ENCODE peak calls at places on chromosomes 12 and 14, in four cellular contexts. W, M, L and Z are unnamed samples.
A peak's percentile ranks its signal among the peaks of the same experiment; 100 is the strongest.

GRCh38 chr14:52413729-52414453 is 99.8 kb downstream of the PTGER2 start:
- DNase-seq in W (peak; percentile 78), L (peak; percentile 55), M (peak; percentile 66), Z (peak; percentile 91)

GRCh38 chr12:15910468-15910863 is 666 bp upstream of the DERA start:
- DNase-seq in L (no peak), M (no peak), W (no peak), Z (no peak)

GRCh38 chr14:104262515-104263514 is 124.4 kb downstream of the KIF26A start:
- DNase-seq in W (no peak), L (no peak), M (no peak), Z (no peak)

GRCh38 chr12:57740656-57741412 is 2.3 kb upstream of the AGAP2 start:
- DNase-seq in L (no peak), M (no peak), W (no peak), Z (no peak)

GRCh38 chr12:109779382-109779781 is 53.8 kb downstream of the TRPV4 start:
- DNase-seq in W (no peak), L (no peak), M (no peak), Z (no peak)

GRCh38 chr12:40312982-40313576 is 88.3 kb downstream of the LRRK2 start:
- DNase-seq in W (peak; percentile 40), L (peak; percentile 74), M (peak; percentile 13), Z (peak; percentile 53)

GRCh38 chr12:67484788-67485480 is 163.6 kb upstream of the DYRK2 start:
- DNase-seq in L (no peak), M (no peak), W (no peak), Z (no peak)

GRCh38 chr12:68904351-68904982 is 28.5 kb downstream of the CPM start:
- DNase-seq in M (peak; percentile 24), L (no peak), W (peak; percentile 61), Z (peak; percentile 63)

GRCh38 chr14:104094709-104095425 is 9.4 kb downstream of the ASPG start:
- DNase-seq in M (no peak), W (peak; percentile 18), L (peak; percentile 8), Z (peak; percentile 28)

GRCh38 chr12:105212431-105212830 is 23.5 kb downstream of the APPL2 start:
- DNase-seq in W (peak; percentile 95), M (peak; percentile 82), L (peak; percentile 80), Z (peak; percentile 84)

GRCh38 chr12:14995583-14996425 is 23.0 kb downstream of the PDE6H start:
- DNase-seq in M (peak; percentile 41), L (peak; percentile 91), W (peak; percentile 70), Z (peak; percentile 80)

GRCh38 chr14:105026033-105026785 is 5.3 kb upstream of the CDCA4 start:
- DNase-seq in W (peak; percentile 26), L (no peak), M (no peak), Z (peak; percentile 83)

GRCh38 chr14:35161231-35161630 is 38.9 kb downstream of the PRORP start:
- DNase-seq in M (no peak), W (no peak), L (no peak), Z (no peak)

GRCh38 chr12:123129651-123130050 is 21.2 kb downstream of the PITPNM2 start:
- DNase-seq in W (no peak), L (no peak), M (no peak), Z (no peak)

GRCh38 chr12:25051171-25051570 is 102.3 kb upstream of the BCAT1 start:
- DNase-seq in L (no peak), W (no peak), M (no peak), Z (no peak)
- H3K4me3 ChIP-seq in L (no peak overlapping the region), W (no peak overlapping the region), M (no peak overlapping the region), Z (no peak overlapping the region)

GRCh38 chr14:89248430-89249295 is 168.4 kb downstream of the FOXN3 start:
- DNase-seq in L (no peak), W (no peak), M (no peak), Z (no peak)

GRCh38 chr14:89249972-89250371 is 167.1 kb downstream of the FOXN3 start:
- DNase-seq in M (no peak), L (no peak), W (no peak), Z (no peak)

GRCh38 chr14:89252887-89253532 is 164.0 kb downstream of the FOXN3 start:
- DNase-seq in L (no peak), M (no peak), W (no peak), Z (peak; percentile 24)

GRCh38 chr14:89249296-89249565 is 167.8 kb downstream of the FOXN3 start:
- DNase-seq in W (no peak), L (no peak), M (no peak), Z (no peak)

DNA sequence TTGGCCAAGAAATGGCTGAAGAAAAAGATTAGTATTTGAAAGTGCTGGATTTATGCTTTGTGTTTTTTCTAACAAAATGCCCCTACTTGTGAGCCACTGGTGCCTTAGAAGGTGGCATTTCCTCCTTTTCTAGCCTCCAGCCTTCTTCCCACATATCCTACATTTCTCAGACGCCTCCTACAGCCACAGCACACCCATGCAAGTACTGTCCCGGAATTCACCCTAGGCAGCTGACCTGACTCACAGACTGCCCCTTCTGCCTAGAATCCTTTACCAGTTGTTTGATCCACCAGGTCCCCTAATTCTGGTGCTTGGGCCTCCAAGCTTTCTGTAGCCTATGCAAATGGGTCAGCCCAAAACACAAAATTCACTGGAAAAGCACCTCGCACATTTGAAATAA is 166.0 kb downstream of the FOXN3 start:
- DNase-seq in M (no peak), W (peak; percentile 5), L (no peak), Z (no peak)
- TF ChIP-seq CTCF in M (peak; percentile 2), W (no peak), L (no peak), Z (no peak)

GRCh38 chr14:59464651-59465569 is at the start of gene GPR135:
- DNase-seq in L (peak; percentile 40), W (peak; percentile 38), M (no peak), Z (peak; percentile 32)
- H3K4me3 ChIP-seq in L (peak within 1 kb of the TSS; percentile 65), W (peak within 1 kb of the TSS; percentile 60), M (peak within 1 kb of the TSS; percentile 15), Z (peak within 1 kb of the TSS; percentile 43)

GRCh38 chr12:122029620-122030426 is 8.1 kb downstream of the BCL7A start:
- DNase-seq in L (no peak), W (no peak), M (no peak), Z (no peak)

GRCh38 chr12:122028165-122028591 is 6.5 kb downstream of the BCL7A start:
- DNase-seq in L (peak; percentile 67), M (no peak), W (no peak), Z (peak; percentile 44)

GRCh38 chr12:122026706-122027328 is 5.1 kb downstream of the BCL7A start:
- DNase-seq in M (no peak), W (no peak), L (no peak), Z (no peak)

GRCh38 chr12:122030427-122030825 is 8.7 kb downstream of the BCL7A start:
- DNase-seq in W (no peak), M (no peak), L (no peak), Z (no peak)

DNA sequence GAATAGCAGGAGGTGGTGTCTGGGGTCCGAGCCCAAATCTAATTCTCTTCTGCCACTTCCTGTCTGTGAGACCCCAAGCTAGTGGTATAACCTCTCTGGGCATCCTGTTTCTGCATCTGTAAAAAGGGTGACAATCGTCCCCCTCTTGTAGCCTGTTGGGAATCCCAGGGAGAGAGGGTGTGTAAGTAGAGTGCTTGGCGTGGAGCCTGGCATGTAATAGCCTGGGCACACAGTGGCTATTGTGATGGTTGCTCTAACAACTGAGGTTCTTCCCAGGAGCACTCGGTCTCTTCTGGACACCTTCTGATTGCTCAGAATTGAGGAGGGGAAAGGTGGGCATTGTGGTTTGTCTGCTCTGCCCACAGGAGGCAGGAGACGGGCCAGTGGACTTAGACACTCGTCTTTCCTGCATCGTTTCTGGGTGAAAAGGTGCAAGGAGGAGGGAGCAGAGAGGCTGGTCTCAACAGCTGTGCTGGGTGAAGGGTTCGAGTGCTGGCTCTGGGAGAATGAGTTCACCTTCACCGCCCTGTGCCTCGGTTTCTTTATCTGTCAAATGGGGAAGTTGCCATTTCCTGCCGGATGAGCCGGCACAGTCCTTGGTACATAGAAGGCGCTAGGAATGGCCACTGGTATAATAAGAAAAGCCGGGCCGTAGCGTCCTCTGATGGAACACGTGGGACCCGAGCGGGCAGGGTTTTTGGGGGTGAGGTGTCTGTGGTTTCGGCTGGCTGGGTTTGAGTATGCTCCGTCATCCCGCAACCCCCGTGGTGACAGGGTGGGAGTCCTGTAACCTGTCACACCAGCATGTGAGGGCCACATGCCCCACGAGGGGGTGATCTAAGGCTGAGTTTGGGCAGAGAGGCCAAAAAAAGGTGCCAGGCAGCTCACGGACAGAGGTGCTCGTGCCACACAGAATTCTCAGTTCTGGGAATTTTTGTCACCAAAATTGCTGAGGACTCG is 7.2 kb downstream of the BCL7A start:
- DNase-seq in M (no peak), W (no peak), L (no peak), Z (no peak)
- TF ChIP-seq CTCF in M (no peak), W (no peak), L (no peak), Z (no peak)

DNA sequence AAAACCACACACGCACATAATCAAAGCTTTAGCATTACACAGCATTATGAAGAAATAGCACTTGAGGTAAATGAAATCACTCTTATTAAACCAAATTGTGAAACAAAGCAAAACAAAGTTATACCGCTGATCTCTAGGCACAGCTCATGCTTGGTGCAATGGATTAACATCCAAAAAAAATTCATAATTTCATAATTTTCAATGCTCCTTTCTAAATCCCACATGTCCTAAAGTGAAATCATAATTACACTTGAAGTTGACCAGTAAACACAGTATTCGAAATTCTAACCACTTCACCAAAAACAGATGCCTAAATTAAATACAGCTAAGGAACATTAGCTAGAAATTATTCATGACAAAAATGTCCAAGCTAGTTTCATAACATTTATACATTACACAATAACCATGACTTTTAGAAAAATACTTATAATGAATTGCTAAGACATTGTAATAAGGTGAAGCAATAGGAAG is 1.5 kb downstream of the MLH3 start:
- DNase-seq in L (peak; percentile 79), M (peak; percentile 64), W (peak; percentile 95), Z (peak; percentile 76)
- H3K4me3 ChIP-seq in L (no peak overlapping the region), M (no peak overlapping the region), W (no peak overlapping the region), Z (no peak overlapping the region)

GRCh38 chr12:116466536-116466935 is 92.6 kb upstream of the MAP1LC3B2 start:
- DNase-seq in W (peak; percentile 56), L (peak; percentile 18), M (no peak), Z (no peak)
- TF ChIP-seq CTCF in W (peak; percentile 16), L (no peak), M (no peak), Z (no peak)

DNA sequence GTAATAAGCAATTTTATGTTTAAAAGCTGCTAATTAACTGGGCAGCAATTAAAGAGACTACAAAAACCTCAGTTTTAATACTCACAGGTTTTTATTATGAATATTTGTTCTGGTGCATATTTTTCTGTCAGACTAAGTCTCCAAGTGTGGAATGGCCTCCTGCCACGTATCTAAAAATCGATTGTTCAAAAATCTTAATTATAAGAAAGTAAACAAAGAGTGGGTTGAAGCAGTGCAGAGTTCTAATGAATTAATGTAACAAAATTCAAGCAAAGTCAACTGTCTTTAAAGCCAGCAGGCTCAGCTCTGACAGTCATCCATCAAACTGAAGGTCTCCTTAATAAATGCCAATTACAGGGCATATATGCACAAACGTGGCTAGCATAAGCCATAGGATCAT is 84.0 kb downstream of the SLC25A21 start:
- DNase-seq in M (no peak), W (no peak), L (no peak), Z (no peak)
- H3K4me3 ChIP-seq in M (no peak overlapping the region), W (no peak overlapping the region), L (no peak overlapping the region), Z (no peak overlapping the region)

GRCh38 chr12:99609455-99610181 is 37.9 kb upstream of the GARIN6 start:
- DNase-seq in L (no peak), M (no peak), W (no peak), Z (no peak)
- TF ChIP-seq CTCF in L (no peak), M (no peak), W (no peak), Z (no peak)

DNA sequence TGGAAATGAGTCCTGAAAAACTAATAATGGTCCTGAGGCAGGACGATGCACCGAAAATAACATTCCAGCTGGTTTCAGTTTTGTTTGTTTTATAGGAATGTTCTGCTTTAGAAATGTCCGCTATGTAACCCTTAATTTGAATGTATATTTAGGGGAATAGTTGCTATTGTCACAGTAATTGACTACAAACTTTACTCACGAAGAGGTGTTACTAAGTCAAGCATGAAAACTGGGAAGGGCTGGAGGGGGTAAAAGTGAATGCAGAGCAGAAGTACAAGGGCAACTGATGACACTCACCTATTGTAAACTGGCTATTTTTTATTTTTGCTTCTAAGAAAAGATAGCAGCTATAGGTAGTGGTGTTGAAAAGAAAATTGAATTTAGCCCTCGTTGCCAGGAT is 230.7 kb upstream of the SYT10 start:
- DNase-seq in L (no peak), M (no peak), W (no peak), Z (no peak)
- H3K4me3 ChIP-seq in L (no peak overlapping the region), M (no peak overlapping the region), W (no peak overlapping the region), Z (no peak overlapping the region)